ENCODE peak calls at places on chromosomes 1 and 21, in five cellular contexts. One of them, this sample, is unnamed.

GRCh38 chr1:201594575-201595245 is 55.8 kb downstream of the NAV1 start:
- DNase-seq in transverse colon: no peak
- DNase-seq in HCT116: no peak
- DNase-seq in fibroblast of pulmonary artery: peak
- DNase-seq in ascending aorta: peak
- DNase-seq in this sample: no peak

GRCh38 chr1:188295157-188295556 is 1466.4 kb downstream of the PLA2G4A start:
- DNase-seq in transverse colon: no peak
- DNase-seq in HCT116: no peak
- DNase-seq in fibroblast of pulmonary artery: no peak
- DNase-seq in ascending aorta: no peak
- DNase-seq in this sample: no peak

GRCh38 chr1:53572061-53572801 is 113.0 kb downstream of the DMRTB1 start:
- DNase-seq in transverse colon: peak
- DNase-seq in HCT116: peak
- DNase-seq in fibroblast of pulmonary artery: peak
- DNase-seq in ascending aorta: no peak
- DNase-seq in this sample: no peak

GRCh38 chr1:205613854-205614412 is 17.9 kb downstream of the ELK4 start:
- DNase-seq in transverse colon: no peak
- DNase-seq in HCT116: no peak
- DNase-seq in fibroblast of pulmonary artery: no peak
- DNase-seq in ascending aorta: no peak
- DNase-seq in this sample: no peak

GRCh38 chr1:147177611-147178370 is 5.5 kb upstream of the PRKAB2 start:
- DNase-seq in transverse colon: no peak
- DNase-seq in HCT116: no peak
- DNase-seq in fibroblast of pulmonary artery: peak
- DNase-seq in ascending aorta: no peak
- DNase-seq in this sample: no peak

GRCh38 chr1:7810395-7810794 is 26.3 kb downstream of the PER3 start:
- DNase-seq in transverse colon: no peak
- DNase-seq in HCT116: peak
- DNase-seq in fibroblast of pulmonary artery: peak
- DNase-seq in ascending aorta: no peak
- DNase-seq in this sample: no peak

GRCh38 chr1:176560681-176561080 is 97.7 kb downstream of the PAPPA2 start:
- DNase-seq in transverse colon: no peak
- DNase-seq in HCT116: no peak
- DNase-seq in fibroblast of pulmonary artery: no peak
- DNase-seq in ascending aorta: no peak
- DNase-seq in this sample: no peak

GRCh38 chr1:46464013-46464548 is 25.6 kb upstream of the DMBX1 start:
- DNase-seq in transverse colon: no peak
- DNase-seq in HCT116: no peak
- DNase-seq in fibroblast of pulmonary artery: no peak
- DNase-seq in ascending aorta: no peak
- DNase-seq in this sample: no peak

GRCh38 chr1:213446496-213446895 is 395.5 kb downstream of the RPS6KC1 start:
- DNase-seq in transverse colon: no peak
- DNase-seq in HCT116: no peak
- DNase-seq in fibroblast of pulmonary artery: no peak
- DNase-seq in ascending aorta: no peak
- DNase-seq in this sample: no peak

GRCh38 chr21:42347601-42348327 is 3.0 kb downstream of the TFF2 start:
- DNase-seq in transverse colon: no peak
- DNase-seq in HCT116: no peak
- DNase-seq in fibroblast of pulmonary artery: no peak
- DNase-seq in ascending aorta: no peak
- DNase-seq in this sample: no peak

GRCh38 chr1:57229076-57229475 is 194.8 kb downstream of the DAB1 start:
- DNase-seq in transverse colon: no peak
- DNase-seq in HCT116: no peak
- DNase-seq in fibroblast of pulmonary artery: no peak
- DNase-seq in ascending aorta: no peak
- DNase-seq in this sample: no peak

GRCh38 chr1:55304306-55304705 is 89.1 kb upstream of the USP24 start:
- DNase-seq in transverse colon: no peak
- DNase-seq in HCT116: no peak
- DNase-seq in fibroblast of pulmonary artery: no peak
- DNase-seq in ascending aorta: no peak
- DNase-seq in this sample: no peak

GRCh38 chr1:68346192-68346808 is 103.5 kb downstream of the RPE65 start:
- DNase-seq in transverse colon: no peak
- DNase-seq in HCT116: peak
- DNase-seq in fibroblast of pulmonary artery: peak
- DNase-seq in ascending aorta: no peak
- DNase-seq in this sample: no peak

GRCh38 chr1:107141491-107142369 is 891 bp downstream of the NTNG1 start:
- DNase-seq in transverse colon: no peak
- DNase-seq in HCT116: peak
- DNase-seq in fibroblast of pulmonary artery: peak
- DNase-seq in ascending aorta: no peak
- DNase-seq in this sample: no peak

GRCh38 chr1:1306070-1306660 is 1.6 kb downstream of the ACAP3 start:
- DNase-seq in transverse colon: no peak
- DNase-seq in HCT116: no peak
- DNase-seq in fibroblast of pulmonary artery: no peak
- DNase-seq in ascending aorta: no peak
- DNase-seq in this sample: no peak

GRCh38 chr1:26469558-26469957 is 2.7 kb upstream of the HMGN2 start:
- DNase-seq in transverse colon: no peak
- DNase-seq in HCT116: no peak
- DNase-seq in fibroblast of pulmonary artery: no peak
- DNase-seq in ascending aorta: no peak
- DNase-seq in this sample: no peak

GRCh38 chr1:110671323-110671722 is 3.4 kb downstream of the KCNA3 start:
- DNase-seq in transverse colon: no peak
- DNase-seq in HCT116: no peak
- DNase-seq in fibroblast of pulmonary artery: no peak
- DNase-seq in ascending aorta: no peak
- DNase-seq in this sample: no peak
- H3K4me3 ChIP-seq in transverse colon: no peak
- H3K4me3 ChIP-seq in HCT116: no peak
- H3K4me3 ChIP-seq in fibroblast of pulmonary artery: no peak
- H3K4me3 ChIP-seq in ascending aorta: no peak
- H3K4me3 ChIP-seq in this sample: no peak

DNA sequence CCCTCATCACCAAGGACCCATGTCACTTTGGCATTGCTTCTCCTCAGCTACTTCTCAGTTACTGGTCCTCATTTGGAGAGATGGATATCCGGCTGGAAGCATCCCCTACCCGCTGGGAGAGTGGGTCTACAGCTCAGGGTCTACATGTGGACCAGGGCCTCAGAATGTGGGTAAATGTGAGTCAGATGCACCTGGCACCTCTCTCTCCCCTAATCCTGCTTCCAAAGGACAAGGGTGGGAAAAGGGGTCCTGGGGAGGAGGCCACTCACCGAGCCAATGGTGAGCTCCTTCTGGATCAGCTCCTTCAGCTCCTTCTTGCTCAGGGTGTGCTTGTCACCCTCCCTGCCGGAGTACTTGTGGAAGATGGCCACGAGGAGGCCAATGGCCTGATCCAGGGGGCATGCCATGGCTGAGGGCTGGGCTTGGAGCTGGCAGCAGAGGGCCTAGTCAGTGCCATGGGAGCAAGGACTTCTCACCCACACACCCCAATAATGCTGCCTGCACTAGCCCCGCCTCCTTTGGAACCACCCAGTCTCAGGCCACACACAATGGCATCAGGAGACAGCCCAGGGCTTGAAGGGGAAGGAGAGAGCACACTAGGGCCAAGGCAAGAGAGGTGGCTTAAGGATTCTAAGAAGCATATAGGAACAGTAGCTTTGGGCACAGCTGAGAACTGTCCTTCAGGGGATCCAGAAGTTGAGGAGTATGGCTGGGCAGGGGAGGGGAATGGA is 693 bp downstream of the S100A6 start:
- DNase-seq in transverse colon: peak
- DNase-seq in HCT116: no peak
- DNase-seq in fibroblast of pulmonary artery: no peak
- DNase-seq in ascending aorta: peak
- DNase-seq in this sample: no peak
- H3K4me3 ChIP-seq in transverse colon: peak
- H3K4me3 ChIP-seq in HCT116: peak
- H3K4me3 ChIP-seq in fibroblast of pulmonary artery: peak
- H3K4me3 ChIP-seq in ascending aorta: peak
- H3K4me3 ChIP-seq in this sample: no peak

GRCh38 chr21:31909153-31909771 is 36.4 kb downstream of the HUNK start:
- DNase-seq in transverse colon: no peak
- DNase-seq in HCT116: no peak
- DNase-seq in fibroblast of pulmonary artery: no peak
- DNase-seq in ascending aorta: no peak
- DNase-seq in this sample: no peak

GRCh38 chr21:31911138-31911907 is 38.5 kb downstream of the HUNK start:
- DNase-seq in transverse colon: no peak
- DNase-seq in HCT116: no peak
- DNase-seq in fibroblast of pulmonary artery: no peak
- DNase-seq in ascending aorta: no peak
- DNase-seq in this sample: no peak

GRCh38 chr21:31905444-31906400 is 32.9 kb downstream of the HUNK start:
- DNase-seq in transverse colon: no peak
- DNase-seq in HCT116: no peak
- DNase-seq in fibroblast of pulmonary artery: no peak
- DNase-seq in ascending aorta: no peak
- DNase-seq in this sample: no peak

GRCh38 chr21:31909772-31910470 is 37.1 kb downstream of the HUNK start:
- DNase-seq in transverse colon: no peak
- DNase-seq in HCT116: no peak
- DNase-seq in fibroblast of pulmonary artery: no peak
- DNase-seq in ascending aorta: no peak
- DNase-seq in this sample: no peak

DNA sequence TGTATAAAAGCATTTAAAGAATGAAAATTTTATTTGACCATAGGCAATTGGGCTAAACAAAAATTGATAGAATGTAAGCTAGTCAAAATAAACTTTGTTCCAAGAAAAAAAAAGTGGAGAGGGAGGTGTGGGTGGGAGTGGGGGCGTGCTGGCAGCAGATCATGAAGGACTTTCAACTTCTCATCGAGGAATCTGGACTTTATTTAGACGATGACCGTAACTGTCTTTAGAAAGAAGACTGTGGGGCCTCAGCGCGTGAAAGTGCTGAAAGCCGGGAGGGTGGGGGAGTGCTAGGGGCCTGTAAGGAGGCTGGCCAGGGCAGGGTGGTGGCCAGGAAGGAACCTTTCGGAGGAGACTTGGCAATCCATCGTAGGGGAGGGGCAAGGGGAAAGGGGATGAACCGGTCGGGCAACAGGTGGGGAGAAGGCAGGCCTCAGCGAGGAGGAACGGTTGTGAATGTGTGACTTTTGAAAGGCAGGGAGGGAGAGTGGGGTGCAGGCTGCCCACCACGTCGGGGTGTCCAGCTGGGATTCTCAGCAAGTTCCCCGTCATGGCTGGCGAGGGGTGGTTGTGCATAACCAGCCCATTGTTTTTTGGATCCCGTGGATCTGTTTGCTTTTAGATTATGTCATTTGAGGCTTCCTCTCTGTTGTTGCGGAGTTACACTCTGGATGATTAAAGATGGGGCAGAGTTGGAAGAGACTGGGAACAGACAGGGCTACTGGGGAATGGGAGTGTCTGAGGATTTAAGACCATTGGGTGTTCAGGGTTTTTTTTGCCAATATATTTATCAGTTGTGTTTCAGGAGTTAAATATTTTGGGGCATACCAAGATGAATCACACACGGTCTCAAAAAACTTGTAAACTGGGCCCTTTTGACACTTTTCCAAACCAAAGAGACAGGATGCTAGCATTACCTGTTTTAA is 35.5 kb downstream of the HUNK start:
- DNase-seq in transverse colon: peak
- DNase-seq in HCT116: no peak
- DNase-seq in fibroblast of pulmonary artery: no peak
- DNase-seq in ascending aorta: no peak
- DNase-seq in this sample: no peak
- H3K4me3 ChIP-seq in transverse colon: no peak
- H3K4me3 ChIP-seq in HCT116: no peak
- H3K4me3 ChIP-seq in fibroblast of pulmonary artery: no peak
- H3K4me3 ChIP-seq in ascending aorta: no peak
- H3K4me3 ChIP-seq in this sample: no peak

GRCh38 chr1:30905898-30906620 is 2.5 kb downstream of the SDC3 start:
- DNase-seq in transverse colon: no peak
- DNase-seq in HCT116: no peak
- DNase-seq in fibroblast of pulmonary artery: no peak
- DNase-seq in ascending aorta: no peak
- DNase-seq in this sample: no peak
- H3K4me3 ChIP-seq in transverse colon: no peak
- H3K4me3 ChIP-seq in HCT116: no peak
- H3K4me3 ChIP-seq in fibroblast of pulmonary artery: no peak
- H3K4me3 ChIP-seq in ascending aorta: no peak
- H3K4me3 ChIP-seq in this sample: no peak

DNA sequence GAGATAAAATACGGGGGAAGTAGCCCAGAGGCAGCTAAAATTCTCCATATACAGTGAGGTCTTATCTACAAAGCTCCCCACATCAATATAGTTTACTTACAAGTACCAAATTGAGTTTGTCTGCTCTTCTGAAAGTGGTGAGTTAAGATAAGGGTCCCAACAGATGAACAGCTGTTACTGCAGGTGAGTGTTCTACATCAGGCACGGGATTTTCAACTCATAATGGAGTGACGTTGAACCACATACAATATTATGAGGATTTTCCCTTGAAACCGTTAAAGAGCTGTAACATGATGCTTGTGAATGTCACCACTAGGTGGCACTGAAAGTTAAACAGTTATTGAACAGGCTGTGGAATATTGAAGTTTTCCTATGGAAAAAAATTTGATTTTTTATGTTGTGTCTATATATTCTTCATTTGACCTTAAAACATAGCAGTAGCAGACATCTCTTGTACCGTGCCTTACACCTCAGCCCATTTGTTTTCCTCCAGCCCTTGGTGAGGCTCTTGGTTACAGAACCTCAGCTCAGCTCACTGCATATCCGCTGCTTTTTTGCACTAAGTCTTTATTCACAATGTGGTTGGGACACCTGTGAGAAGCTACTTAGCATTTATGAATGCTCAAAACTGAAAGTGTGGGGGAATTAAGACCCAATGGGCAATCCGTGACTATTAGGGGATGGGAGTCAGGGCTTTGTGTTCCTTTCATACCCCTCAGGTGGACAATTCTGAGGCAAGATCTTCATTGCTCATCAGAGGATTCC is 23.2 kb downstream of the CD1D start:
- DNase-seq in transverse colon: no peak
- DNase-seq in HCT116: peak
- DNase-seq in fibroblast of pulmonary artery: peak
- DNase-seq in ascending aorta: no peak
- DNase-seq in this sample: no peak
- H3K4me3 ChIP-seq in transverse colon: no peak
- H3K4me3 ChIP-seq in HCT116: no peak
- H3K4me3 ChIP-seq in fibroblast of pulmonary artery: no peak
- H3K4me3 ChIP-seq in ascending aorta: no peak
- H3K4me3 ChIP-seq in this sample: no peak

This sample was measured in iPS DF 6.9.